ENCODE peak calls at places on chromosome 21, in five cellular contexts. X is choroid plexus epithelial cell; S is left lobe of liver; V is activated T-helper 1 cell treated with Interleukin-2 at 50 U/mL for 16 hours; D is stimulated activated CD8-positive, alpha-beta memory T cell treated with anti-CD3 and anti-CD28 coated beads, Interleukin-4, amount 100 ng/mL, for 24 hours. N is an unnamed sample.

GRCh38 chr21:34899760-34900159 is 149.3 kb downstream of the RUNX1 start:
- DNase-seq in S (no peak), V (no peak), X (no peak), D (no peak), N (no peak)

GRCh38 chr21:39037807-39038405 is 145.3 kb downstream of the PSMG1 start:
- DNase-seq in X (peak; percentile 36), D (no peak), V (no peak), S (no peak), N (no peak)

GRCh38 chr21:15706686-15707085 is 23.1 kb upstream of the USP25 start:
- DNase-seq in V (no peak), X (peak; percentile 95), S (no peak), D (no peak), N (no peak)

GRCh38 chr21:46625759-46626158 is 9.7 kb upstream of the PRMT2 start:
- DNase-seq in S (no peak), X (no peak), V (no peak), D (no peak), N (no peak)

GRCh38 chr21:42317341-42317741 is 2.1 kb upstream of the TFF3 start:
- DNase-seq in S (no peak), V (no peak), X (no peak), D (no peak), N (no peak)

GRCh38 chr21:28252923-28253322 is 739.8 kb downstream of the LTN1 start:
- DNase-seq in S (no peak), V (no peak), X (peak; percentile 20), D (no peak), N (no peak)

GRCh38 chr21:33642896-33643657 is 776 bp downstream of the ITSN1 start:
- DNase-seq in D (no peak), V (no peak), X (peak; percentile 21), S (peak; percentile 58), N (peak; percentile 63)

GRCh38 chr21:45819478-45820170 is 161.9 kb upstream of the COL6A1 start:
- DNase-seq in V (no peak), S (peak; percentile 44), D (no peak), X (no peak), N (peak; percentile 33)

GRCh38 chr21:44082648-44083436 is 24.4 kb upstream of the PWP2 start:
- DNase-seq in D (no peak), X (no peak), S (no peak), V (no peak), N (no peak)

GRCh38 chr21:45467221-45467779 is 62.3 kb downstream of the COL18A1 start:
- DNase-seq in D (no peak), V (no peak), X (no peak), S (no peak), N (no peak)

GRCh38 chr21:18000961-18001522 is 181.9 kb upstream of the C21orf91 start:
- DNase-seq in S (no peak), V (no peak), X (no peak), D (no peak), N (no peak)

N was measured in D341Med.